ENCODE peak calls at places on chromosome 13, in eight cellular contexts. J, U, S, Q, X, W, V and O are unnamed samples.
A peak's percentile ranks its signal among the peaks of the same experiment; 100 is the strongest.

GRCh38 chr13:45879666-45880065 is 28.1 kb upstream of the SIAH3 start:
- DNase-seq in J (peak; percentile 48), U (no peak), S (peak; percentile 33), Q (peak; percentile 42), X (no peak), W (no peak), V (no peak), O (no peak)

GRCh38 chr13:60267498-60268202 is 103.9 kb upstream of the DIAPH3 start:
- DNase-seq in J (no peak), U (peak; percentile 2), S (no peak), Q (peak; percentile 70), X (peak; percentile 56), W (peak; percentile 31), V (no peak), O (no peak)

GRCh38 chr13:104385409-104385808 is 1319.2 kb upstream of the SLC10A2 start:
- DNase-seq in J (no peak), U (peak; percentile 67), S (peak; percentile 88), Q (no peak), X (no peak), W (no peak), V (no peak), O (peak; percentile 41)

GRCh38 chr13:23960566-23961156 is 63.4 kb upstream of the C1QTNF9B start:
- DNase-seq in J (no peak), U (peak; percentile 66), S (peak; percentile 55), Q (peak; percentile 75), X (no peak), W (no peak), V (no peak), O (peak; percentile 52)

GRCh38 chr13:50990540-50991506 is 81.2 kb downstream of the RNASEH2B start:
- DNase-seq in J (no peak), U (peak; percentile 67), S (no peak), Q (peak; percentile 50), X (no peak), W (no peak), V (peak; percentile 77), O (peak; percentile 76)

GRCh38 chr13:31962661-31963345 is 68.8 kb upstream of the FRY start:
- DNase-seq in J (no peak), U (no peak), S (no peak), Q (no peak), X (no peak), W (no peak), V (no peak), O (no peak)

GRCh38 chr13:20901668-20902437 is 693 bp downstream of the XPO4 start:
- DNase-seq in J (no peak), U (peak; percentile 26), S (peak; percentile 28), Q (peak; percentile 74), X (peak; percentile 27), W (peak; percentile 73), V (no peak), O (peak; percentile 69)

GRCh38 chr13:66586489-66586888 is 643.6 kb downstream of the PCDH9 start:
- DNase-seq in J (no peak), U (peak; percentile 55), S (peak; percentile 11), Q (no peak), X (no peak), W (no peak), V (no peak), O (no peak)

GRCh38 chr13:112246731-112247470 is 129.3 kb upstream of the SPACA7 start:
- DNase-seq in J (no peak), U (no peak), S (no peak), Q (no peak), X (no peak), W (peak; percentile 6), V (no peak), O (no peak)

GRCh38 chr13:23506821-23507210 is 63.4 kb upstream of the TNFRSF19 start:
- DNase-seq in J (no peak), U (peak; percentile 94), S (no peak), Q (peak; percentile 33), X (no peak), W (no peak), V (no peak), O (peak; percentile 90)

GRCh38 chr13:27822873-27823311 is 30.6 kb downstream of the GSX1 start:
- DNase-seq in J (no peak), U (peak; percentile 16), S (no peak), Q (no peak), X (no peak), W (no peak), V (no peak), O (no peak)

GRCh38 chr13:96821381-96821780 is 172.9 kb downstream of the OXGR1 start:
- DNase-seq in J (no peak), U (peak; percentile 39), S (peak; percentile 22), Q (no peak), X (no peak), W (no peak), V (no peak), O (no peak)

GRCh38 chr13:27270594-27271520 is at the start of gene RASL11A:
- DNase-seq in J (peak; percentile 88), U (peak; percentile 88), S (peak; percentile 55), Q (peak; percentile 91), X (peak; percentile 63), W (peak; percentile 90), V (peak; percentile 95), O (peak; percentile 94)

GRCh38 chr13:27319404-27319803 is 48.8 kb downstream of the RASL11A start:
- DNase-seq in J (no peak), U (no peak), S (no peak), Q (no peak), X (no peak), W (no peak), V (no peak), O (no peak)

GRCh38 chr13:77509221-77509620 is 26.3 kb upstream of the SCEL start:
- DNase-seq in J (no peak), U (peak; percentile 46), S (peak; percentile 66), Q (no peak), X (no peak), W (no peak), V (no peak), O (no peak)

GRCh38 chr13:51768378-51768921 is 35.5 kb downstream of the DHRS12 start:
- DNase-seq in J (no peak), U (no peak), S (no peak), Q (peak; percentile 73), X (no peak), W (no peak), V (no peak), O (no peak)

GRCh38 chr13:31199849-31200635 is at the start of gene B3GLCT:
- DNase-seq in J (peak; percentile 84), U (peak; percentile 80), S (peak; percentile 48), Q (peak; percentile 87), X (peak; percentile 72), W (peak; percentile 81), V (peak; percentile 88), O (peak; percentile 78)

DNA sequence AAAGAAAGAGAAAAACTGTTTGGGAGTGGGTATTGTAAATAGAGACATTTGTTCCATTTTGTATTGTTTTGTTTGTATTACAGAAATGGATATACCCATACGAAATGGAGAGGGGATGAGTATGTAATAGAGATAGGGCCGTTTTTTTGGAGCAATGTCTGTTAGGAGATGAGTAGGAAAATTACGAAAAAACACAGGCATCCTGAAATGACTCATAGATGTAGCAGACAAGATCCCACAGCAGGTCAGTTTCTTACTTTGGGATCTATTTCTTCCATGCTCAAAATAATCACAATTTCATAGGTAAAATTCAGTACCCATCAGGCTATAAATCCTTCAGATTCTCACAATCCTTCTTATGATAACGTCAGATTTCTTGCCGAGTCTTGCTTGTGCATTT is 779.4 kb upstream of the SLITRK1 start:
- DNase-seq in J (no peak), U (no peak), S (no peak), Q (no peak), X (no peak), W (no peak), V (no peak), O (no peak)
- H3K4me3 ChIP-seq in J (no peak overlapping the region), U (no peak overlapping the region), S (no peak overlapping the region), Q (no peak overlapping the region), X (no peak overlapping the region), W (no peak overlapping the region), V (no peak overlapping the region), O (no peak overlapping the region)

GRCh38 chr13:73131247-73131646 is 72.4 kb downstream of the KLF5 start:
- DNase-seq in J (no peak), U (no peak), S (no peak), Q (no peak), X (no peak), W (peak; percentile 15), V (no peak), O (no peak)
- TF ChIP-seq CTCF in J (no peak), U (no peak), S (no peak), Q (no peak), X (no peak), W (no peak), V (no peak), O (no peak)

GRCh38 chr13:113926301-113926761 is 47.5 kb downstream of the C13orf46 start:
- DNase-seq in J (peak; percentile 23), U (peak; percentile 40), S (no peak), Q (no peak), X (no peak), W (no peak), V (peak; percentile 55), O (peak; percentile 95)
- H3K4me3 ChIP-seq in J (no peak overlapping the region), U (no peak overlapping the region), S (no peak overlapping the region), Q (no peak overlapping the region), X (no peak overlapping the region), W (no peak overlapping the region), V (no peak overlapping the region), O (no peak overlapping the region)

DNA sequence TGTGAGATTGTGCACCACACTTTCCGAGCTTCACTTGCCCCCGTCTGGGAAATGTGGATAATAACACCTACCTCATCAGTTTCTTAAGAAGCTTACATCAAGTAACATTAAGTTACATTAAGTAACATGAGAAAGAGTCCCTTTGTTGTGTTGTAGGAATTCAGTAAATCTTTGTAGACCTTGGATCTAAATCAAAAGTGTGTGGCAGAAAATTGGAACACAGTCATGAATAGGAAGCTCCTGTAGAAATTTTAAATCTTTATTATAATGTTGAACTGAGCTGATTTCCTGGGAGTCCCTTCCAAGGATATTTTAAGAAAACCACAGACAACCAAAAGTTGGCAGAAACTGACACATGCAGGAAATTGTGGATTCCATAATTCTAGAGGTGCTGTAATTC is 5.7 kb upstream of the ENOX1 start:
- DNase-seq in J (no peak), U (peak; percentile 69), S (no peak), Q (no peak), X (no peak), W (no peak), V (no peak), O (peak; percentile 3)
- TF ChIP-seq CTCF in J (no peak), U (peak; percentile 4), S (no peak), Q (peak; percentile 7), X (no peak), W (no peak), V (no peak), O (no peak)

GRCh38 chr13:40681341-40682051 is 15.1 kb upstream of the FOXO1 start:
- DNase-seq in J (no peak), U (no peak), S (no peak), Q (no peak), X (no peak), W (no peak), V (no peak), O (no peak)
- H3K4me3 ChIP-seq in J (no peak overlapping the region), U (no peak overlapping the region), S (no peak overlapping the region), Q (no peak overlapping the region), X (no peak overlapping the region), W (no peak overlapping the region), V (no peak overlapping the region), O (no peak overlapping the region)

GRCh38 chr13:63124863-63125262 is 1709.2 kb upstream of the PCDH20 start:
- DNase-seq in J (no peak), U (peak; percentile 63), S (peak; percentile 26), Q (peak; percentile 23), X (no peak), W (no peak), V (no peak), O (peak; percentile 3)
- TF ChIP-seq CTCF in J (no peak), U (peak; percentile 37), S (no peak), Q (peak; percentile 42), X (no peak), W (no peak), V (no peak), O (no peak)